ENCODE peak calls at places on chromosomes 2 and 18, in nine cellular contexts. C is CD8-positive, alpha-beta T cell; R is PC-9; X is NT2/D1; I is body of pancreas; N is lower lobe of right lung; A is breast epithelium; E is tibial artery; H is CD4-positive, alpha-beta memory T cell. S is an unnamed sample. For H3K27me3 and H3K4me1, the result is how much of the 10 kb centered on the place peaks cover.

GRCh38 chr18:61797691-61798590 is 94.9 kb downstream of the RNF152 start:
- DNase-seq in C (no peak), R (no peak), X (no peak), I (no peak), N (no peak), A (no peak), E (no peak), H (no peak), S (no peak)

GRCh38 chr2:122528061-122528460 is 772.6 kb downstream of the TSN start:
- DNase-seq in C (no peak), R (no peak), X (no peak), I (no peak), N (no peak), A (no peak), E (no peak), H (no peak), S (no peak)

GRCh38 chr2:88070055-88070454 is 2.4 kb downstream of the SMYD1 start:
- DNase-seq in C (no peak), R (no peak), X (no peak), I (no peak), N (no peak), A (no peak), E (no peak), H (no peak), S (no peak)

GRCh38 chr2:96225016-96225533 is 16.4 kb upstream of the STARD7 start:
- DNase-seq in C (no peak), R (no peak), X (no peak), I (no peak), N (no peak), A (no peak), E (no peak), H (no peak), S (no peak)

GRCh38 chr18:70293166-70293565 is 4.3 kb downstream of the SOCS6 start:
- DNase-seq in C (no peak), R (no peak), X (no peak), I (no peak), N (no peak), A (no peak), E (no peak), H (no peak), S (no peak)

GRCh38 chr2:109457811-109458210 is 156.0 kb downstream of the SEPTIN10 start:
- DNase-seq in C (no peak), R (no peak), X (no peak), I (no peak), N (no peak), A (no peak), E (no peak), H (no peak), S (no peak)

GRCh38 chr2:20633794-20634259 is 17.1 kb downstream of the HS1BP3 start:
- DNase-seq in C (no peak), R (peak), X (no peak), I (peak), N (peak), A (peak), E (no peak), H (no peak), S (no peak)

GRCh38 chr2:233252227-233252626 is 754 bp downstream of the ATG16L1 start:
- DNase-seq in C (no peak), R (no peak), X (no peak), I (no peak), N (no peak), A (no peak), E (no peak), H (no peak), S (no peak)

GRCh38 chr2:85369500-85369899 is 14.9 kb downstream of the ELMOD3 start:
- DNase-seq in C (no peak), R (no peak), X (no peak), I (no peak), N (no peak), A (peak), E (no peak), H (no peak), S (no peak)

GRCh38 chr2:23269747-23270146 is 115.2 kb upstream of the KLHL29 start:
- DNase-seq in C (no peak), R (no peak), X (no peak), I (no peak), N (no peak), A (no peak), E (no peak), H (no peak), S (no peak)

GRCh38 chr2:5849596-5849995 is 157.4 kb downstream of the SOX11 start:
- DNase-seq in C (no peak), R (no peak), X (no peak), I (no peak), N (no peak), A (no peak), E (no peak), H (no peak), S (no peak)

GRCh38 chr2:149817206-149817605 is 229.6 kb upstream of the MMADHC start:
- DNase-seq in C (no peak), R (no peak), X (no peak), I (no peak), N (no peak), A (no peak), E (no peak), H (no peak), S (no peak)

GRCh38 chr2:161415041-161415440 is 1.1 kb upstream of the TBR1 start:
- DNase-seq in C (no peak), R (no peak), X (no peak), I (no peak), N (no peak), A (no peak), E (no peak), H (no peak), S (no peak)
- H3K4me3 ChIP-seq in C (peak), R (no peak), X (peak), I (no peak), N (peak), A (peak), E (peak), H (peak), S (no peak)

GRCh38 chr2:66439291-66440010 is 4.5 kb downstream of the MEIS1 start:
- DNase-seq in C (no peak), R (no peak), X (no peak), I (no peak), N (peak), A (no peak), E (no peak), H (no peak), S (no peak)
- H3K27me3 ChIP-seq in C (under half), R (under half), X (half or more), I (under half), N (under half), A (under half), E (under half), H (under half), S (half or more)

DNA sequence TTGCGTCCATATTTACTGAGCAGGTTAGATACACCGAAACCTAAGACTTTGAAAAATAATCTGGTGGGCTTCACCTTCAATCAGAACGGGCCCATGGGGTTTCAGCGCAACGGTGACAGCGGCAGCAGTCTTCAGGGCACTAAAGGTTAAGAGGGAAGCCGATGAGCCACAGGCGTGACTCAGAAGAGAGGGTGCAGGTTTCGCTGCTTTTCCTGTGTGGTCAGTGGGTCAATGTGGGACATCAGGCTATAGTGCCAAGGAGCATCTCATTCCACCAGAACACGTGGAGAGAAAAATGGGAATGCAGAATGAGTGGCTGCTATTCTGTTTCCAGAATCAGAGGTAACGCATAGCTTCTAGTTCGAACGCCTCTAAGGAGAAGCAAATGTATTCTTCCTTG is 8.9 kb downstream of the PTGR3 start:
- DNase-seq in C (no peak), R (no peak), X (no peak), I (no peak), N (no peak), A (no peak), E (no peak), H (no peak), S (no peak)
- H3K4me1 ChIP-seq in C (under half), R (under half), X (under half), I (under half), N (under half), A (under half), E (under half), H (under half), S (under half)

DNA sequence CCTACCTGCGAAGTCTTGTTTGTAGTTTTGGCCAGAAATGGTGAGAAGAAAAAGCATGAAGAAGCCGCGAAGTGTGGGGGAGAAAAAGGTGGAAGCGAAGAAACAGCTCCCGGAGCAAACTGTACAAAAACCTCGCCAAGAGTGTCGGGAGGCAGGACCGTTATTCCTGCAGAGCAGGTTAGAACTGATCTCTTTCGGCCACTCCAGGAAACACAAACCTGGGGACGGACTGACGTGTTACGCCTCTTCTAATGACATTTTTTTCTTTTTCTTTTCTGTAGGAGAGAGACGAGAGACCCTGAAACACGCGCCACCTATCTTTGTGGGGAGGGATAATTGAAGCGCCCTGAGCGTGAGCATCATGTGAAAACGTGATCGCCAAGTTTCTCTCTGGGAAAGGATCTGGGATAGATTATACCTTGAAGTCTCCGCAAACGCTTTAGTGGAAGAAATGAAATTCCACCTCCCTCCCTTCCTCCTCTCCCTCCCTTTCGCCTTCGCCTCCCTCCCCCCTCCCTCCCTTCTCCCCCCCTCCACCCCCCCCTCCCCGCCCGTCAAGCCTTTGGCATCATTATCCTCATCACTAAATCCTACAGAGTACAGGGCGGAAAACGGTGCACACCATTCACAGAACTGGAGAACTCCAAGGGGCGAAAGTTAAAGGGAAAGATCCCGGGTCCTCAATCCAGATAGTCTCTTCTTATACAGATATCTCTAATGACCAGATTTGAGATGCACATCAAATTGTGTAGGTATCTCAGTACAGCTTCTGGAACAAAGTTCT is at the start of gene ZEB2:
- DNase-seq in C (peak), R (no peak), X (no peak), I (peak), N (peak), A (no peak), E (peak), H (no peak), S (no peak)
- H3K4me3 ChIP-seq in C (peak), R (no peak), X (peak), I (no peak), N (peak), A (peak), E (peak), H (peak), S (no peak)

DNA sequence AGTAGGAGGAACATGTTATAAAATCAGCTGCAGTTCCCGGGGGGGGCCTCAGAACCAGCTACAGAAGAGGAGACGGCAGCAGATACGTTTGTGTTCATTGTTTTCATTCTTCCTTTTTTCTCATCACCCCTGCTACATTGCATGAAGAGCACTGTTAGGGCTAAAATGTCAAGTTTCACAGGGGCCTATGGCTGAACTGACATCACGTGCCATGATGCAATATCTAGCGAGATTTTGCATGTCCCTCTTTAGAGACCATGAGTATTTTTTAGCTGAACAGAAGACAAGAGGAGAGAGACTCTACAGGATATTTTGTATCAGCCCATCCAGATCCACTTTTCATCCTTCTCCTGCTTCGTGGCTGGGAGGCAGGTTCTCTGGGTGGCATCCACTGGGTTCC is 97.6 kb downstream of the MRPS9 start:
- DNase-seq in C (no peak), R (no peak), X (no peak), I (no peak), N (no peak), A (no peak), E (no peak), H (no peak), S (no peak)
- H3K27me3 ChIP-seq in C (under half), R (half or more), X (under half), I (under half), N (under half), A (under half), E (under half), H (under half), S (under half)

DNA sequence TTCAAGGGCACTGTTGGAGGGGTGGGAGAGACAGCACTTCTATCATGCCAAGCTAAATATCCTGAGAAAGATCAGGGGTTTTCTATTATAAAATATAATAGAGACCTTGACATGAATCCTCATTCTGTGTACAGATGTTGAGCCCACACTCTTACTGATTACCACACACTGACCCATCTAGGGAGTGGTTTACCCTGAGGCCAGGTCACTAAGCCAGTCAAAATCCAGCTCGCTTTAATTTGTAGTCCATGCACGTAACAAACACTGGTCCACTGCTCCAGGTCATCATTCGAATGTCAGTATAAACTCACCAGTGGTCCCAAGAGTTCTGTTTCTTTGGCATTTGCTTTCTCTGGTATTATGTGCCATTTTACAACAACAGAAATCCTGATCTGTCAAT is 96.4 kb downstream of the SLC8A1 start:
- DNase-seq in C (no peak), R (no peak), X (no peak), I (no peak), N (no peak), A (no peak), E (no peak), H (no peak), S (no peak)
- H3K4me1 ChIP-seq in C (under half), R (under half), X (under half), I (under half), N (under half), A (under half), E (under half), H (under half), S (under half)